ENCODE peak calls at places on chromosomes 6 and 20, in five cellular contexts. P is A549, F is body of pancreas, H is H1, Y is endodermal cell. L is an unnamed sample.

GRCh38 chr6:106363401-106364138 is 3.1 kb downstream of the CRYBG1 start:
- DNase-seq in F (no peak), Y (no peak), H (no peak), P (no peak), L (no peak)

GRCh38 chr20:55667955-55668354 is 337.4 kb downstream of the CBLN4 start:
- DNase-seq in F (no peak), H (no peak), P (no peak), Y (no peak), L (no peak)

GRCh38 chr20:59470521-59470920 is 133.8 kb upstream of the PHACTR3 start:
- DNase-seq in F (no peak), Y (no peak), P (no peak), H (no peak), L (no peak)

GRCh38 chr6:34179106-34179720 is 33.3 kb upstream of the GRM4 start:
- DNase-seq in Y (peak; percentile 57), F (no peak), H (no peak), P (no peak), L (no peak)

GRCh38 chr6:48747040-48747439 is 636.0 kb upstream of the PTCHD4 start:
- DNase-seq in F (no peak), P (no peak), H (no peak), Y (no peak), L (no peak)

GRCh38 chr6:56849876-56850275 is 105.0 kb upstream of the BEND6 start:
- DNase-seq in F (no peak), H (no peak), Y (peak; percentile 77), P (no peak), L (no peak)

GRCh38 chr6:133241088-133241900 is at the start of gene EYA4:
- DNase-seq in Y (peak; percentile 75), P (peak; percentile 74), F (peak; percentile 12), H (peak; percentile 75), L (no peak)

GRCh38 chr6:137514418-137514817 is 20.2 kb upstream of the OLIG3 start:
- DNase-seq in P (no peak), H (no peak), F (no peak), Y (no peak), L (no peak)

GRCh38 chr20:46802696-46803445 is 91.8 kb upstream of the EYA2 start:
- DNase-seq in F (no peak), P (no peak), H (no peak), Y (no peak), L (no peak)

GRCh38 chr6:32178547-32179440 is 589 bp downstream of the RNF5 start:
- DNase-seq in Y (peak; percentile 68), H (no peak), P (no peak), F (no peak), L (no peak)

GRCh38 chr6:153167907-153168306 is 36.8 kb upstream of the RGS17 start:
- DNase-seq in P (no peak), Y (no peak), H (no peak), F (no peak), L (no peak)

GRCh38 chr6:152635949-152636674 is 1.1 kb downstream of the SYNE1 start:
- DNase-seq in Y (peak; percentile 72), H (peak; percentile 59), P (no peak), F (peak; percentile 12), L (no peak)

GRCh38 chr20:24138126-24138857 is 149.7 kb upstream of the GGTLC1 start:
- DNase-seq in H (no peak), P (no peak), Y (no peak), F (no peak), L (no peak)
- H3K27ac ChIP-seq in H (no peak overlapping the region), P (no peak overlapping the region), Y (no peak overlapping the region), F (no peak overlapping the region), L (no peak overlapping the region)

GRCh38 chr6:20965915-20966314 is 431.7 kb downstream of the CDKAL1 start:
- DNase-seq in P (no peak), H (no peak), F (no peak), Y (no peak), L (no peak)
- H3K27ac ChIP-seq in P (no peak overlapping the region), H (no peak overlapping the region), F (no peak overlapping the region), Y (no peak overlapping the region), L (no peak overlapping the region)

GRCh38 chr20:62831854-62832211 is 15.0 kb downstream of the COL9A3 start:
- DNase-seq in P (no peak), H (no peak), Y (peak; percentile 61), F (no peak), L (no peak)
- H3K27ac ChIP-seq in P (peak overlapping the region; percentile 24), H (no peak overlapping the region), Y (peak overlapping the region; percentile 53), F (peak overlapping the region; percentile 69), L (peak overlapping the region; percentile 70)

DNA sequence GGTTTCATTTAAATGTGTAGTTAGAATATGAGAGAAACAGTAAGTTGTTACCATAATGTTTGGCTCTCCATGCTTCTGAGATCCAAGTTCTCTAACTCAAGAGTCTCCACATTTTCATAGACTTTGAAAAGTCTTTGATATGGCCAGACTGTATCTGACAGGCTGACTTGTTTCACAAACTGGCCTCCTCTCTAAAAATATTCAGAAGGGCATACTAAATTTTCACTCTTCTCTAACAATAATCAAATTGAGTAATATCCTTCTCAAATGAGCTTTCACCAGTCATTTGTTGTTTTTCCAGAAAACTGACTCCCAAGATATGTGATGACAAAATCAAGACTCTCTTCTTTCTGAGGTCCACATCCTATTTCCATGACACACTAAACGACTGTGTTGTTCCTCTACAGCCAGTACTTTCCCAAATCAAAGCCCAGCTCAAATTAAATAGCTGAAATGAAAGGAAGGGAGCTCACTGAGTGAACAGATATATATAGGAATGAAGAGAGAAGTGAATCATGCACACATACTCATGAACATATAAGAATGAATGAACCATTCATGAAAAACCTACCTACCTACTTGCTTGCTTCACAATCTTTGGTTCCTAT is 15.1 kb downstream of the HIVEP2 start:
- DNase-seq in P (no peak), F (no peak), Y (no peak), H (no peak), L (no peak)
- H3K27ac ChIP-seq in P (no peak overlapping the region), F (no peak overlapping the region), Y (no peak overlapping the region), H (no peak overlapping the region), L (no peak overlapping the region)